ENCODE peak calls at places on chromosomes 2 and 18, in six cellular contexts. Y, C, Q, E, A and G are unnamed samples.

GRCh38 chr2:162750033-162750432 is 88.5 kb downstream of the KCNH7 start:
- DNase-seq in Y (no peak), C (no peak), Q (no peak), E (no peak), A (no peak), G (no peak)

GRCh38 chr18:59900222-59901128 is 679 bp downstream of the PMAIP1 start:
- DNase-seq in Y (peak), C (peak), Q (peak), E (peak), A (peak), G (peak)

GRCh38 chr2:226909131-226909530 is 73.3 kb downstream of the RHBDD1 start:
- DNase-seq in Y (peak), C (no peak), Q (no peak), E (no peak), A (no peak), G (no peak)

GRCh38 chr18:3594760-3595241 is 144.8 kb downstream of the TGIF1 start:
- DNase-seq in Y (no peak), C (peak), Q (no peak), E (no peak), A (peak), G (peak)

GRCh38 chr18:74929110-74929509 is 279.8 kb downstream of the PTGR3 start:
- DNase-seq in Y (no peak), C (no peak), Q (no peak), E (no peak), A (no peak), G (no peak)

GRCh38 chr18:6719914-6720692 is 9.4 kb upstream of the ARHGAP28 start:
- DNase-seq in Y (no peak), C (peak), Q (no peak), E (no peak), A (no peak), G (no peak)

GRCh38 chr2:84085562-84085961 is 373.5 kb downstream of the SUCLG1 start:
- DNase-seq in Y (no peak), C (no peak), Q (no peak), E (peak), A (no peak), G (no peak)

GRCh38 chr2:4973973-4974372 is 718.2 kb upstream of the SOX11 start:
- DNase-seq in Y (no peak), C (no peak), Q (no peak), E (no peak), A (no peak), G (no peak)

GRCh38 chr2:111160758-111161157 is 40.0 kb downstream of the BCL2L11 start:
- DNase-seq in Y (no peak), C (peak), Q (no peak), E (no peak), A (no peak), G (peak)

GRCh38 chr2:39311469-39311868 is 67.7 kb upstream of the CDKL4 start:
- DNase-seq in Y (no peak), C (no peak), Q (no peak), E (no peak), A (no peak), G (no peak)

GRCh38 chr2:205908491-205909193 is 177.3 kb downstream of the INO80D start:
- DNase-seq in Y (no peak), C (no peak), Q (no peak), E (no peak), A (no peak), G (peak)

GRCh38 chr2:61405813-61406212 is 65.1 kb downstream of the USP34 start:
- DNase-seq in Y (no peak), C (no peak), Q (no peak), E (no peak), A (no peak), G (no peak)

GRCh38 chr2:72915907-72916742 is 1.2 kb upstream of the EMX1 start:
- DNase-seq in Y (peak), C (no peak), Q (no peak), E (peak), A (peak), G (peak)

GRCh38 chr2:69221960-69222751 is 164.9 kb downstream of the GFPT1 start:
- DNase-seq in Y (no peak), C (peak), Q (peak), E (no peak), A (no peak), G (peak)

GRCh38 chr18:76441668-76442412 is 53.2 kb downstream of the ZNF516 start:
- DNase-seq in Y (no peak), C (no peak), Q (no peak), E (no peak), A (no peak), G (no peak)

GRCh38 chr2:240919786-240920782 is 13.9 kb downstream of the CROCC2 start:
- DNase-seq in Y (no peak), C (no peak), Q (no peak), E (no peak), A (no peak), G (no peak)

GRCh38 chr2:99067871-99068270 is 73.6 kb upstream of the C2orf15 start:
- DNase-seq in Y (no peak), C (no peak), Q (peak), E (no peak), A (no peak), G (no peak)

GRCh38 chr2:162994718-162995117 is 156.2 kb upstream of the KCNH7 start:
- DNase-seq in Y (no peak), C (no peak), Q (no peak), E (no peak), A (no peak), G (no peak)

GRCh38 chr2:238094438-238095022 is 5.6 kb upstream of the ESPNL start:
- DNase-seq in Y (no peak), C (no peak), Q (no peak), E (no peak), A (no peak), G (no peak)

GRCh38 chr2:63692002-63692606 is 103.3 kb downstream of the MDH1 start:
- DNase-seq in Y (peak), C (peak), Q (peak), E (peak), A (peak), G (peak)

GRCh38 chr18:49723648-49724180 is 89.6 kb downstream of the ACAA2 start:
- DNase-seq in Y (no peak), C (peak), Q (peak), E (no peak), A (peak), G (peak)

GRCh38 chr2:191351298-191351697 is 106.1 kb downstream of the MYO1B start:
- DNase-seq in Y (no peak), C (peak), Q (no peak), E (no peak), A (no peak), G (no peak)

GRCh38 chr18:36530676-36531405 is 233.3 kb downstream of the FHOD3 start:
- DNase-seq in Y (no peak), C (no peak), Q (no peak), E (no peak), A (no peak), G (no peak)

GRCh38 chr2:46064396-46064795 is 232.8 kb upstream of the EPAS1 start:
- DNase-seq in Y (no peak), C (peak), Q (no peak), E (no peak), A (no peak), G (no peak)

GRCh38 chr18:49022311-49023280 is 71.8 kb upstream of the SMAD7 start:
- DNase-seq in Y (no peak), C (no peak), Q (no peak), E (no peak), A (peak), G (no peak)

GRCh38 chr2:189880963-189881362 is 96.7 kb downstream of the PMS1 start:
- DNase-seq in Y (no peak), C (no peak), Q (no peak), E (no peak), A (no peak), G (no peak)

GRCh38 chr2:39696838-39697237 is 31.1 kb downstream of the TMEM178A start:
- DNase-seq in Y (no peak), C (peak), Q (peak), E (peak), A (no peak), G (peak)

GRCh38 chr2:20322527-20323300 is 27.9 kb downstream of the PUM2 start:
- DNase-seq in Y (no peak), C (no peak), Q (no peak), E (peak), A (no peak), G (no peak)

GRCh38 chr2:217951091-217951490 is 51.7 kb downstream of the TNS1 start:
- DNase-seq in Y (no peak), C (no peak), Q (no peak), E (no peak), A (no peak), G (no peak)

GRCh38 chr2:218839430-218839829 is 7.8 kb upstream of the PRKAG3 start:
- DNase-seq in Y (no peak), C (peak), Q (no peak), E (no peak), A (no peak), G (no peak)

GRCh38 chr2:155250800-155251199 is 552.3 kb downstream of the KCNJ3 start:
- DNase-seq in Y (peak), C (no peak), Q (peak), E (no peak), A (no peak), G (peak)

GRCh38 chr2:3321825-3322224 is 55.8 kb downstream of the EIPR1 start:
- DNase-seq in Y (no peak), C (no peak), Q (no peak), E (no peak), A (no peak), G (no peak)

GRCh38 chr18:61992285-61992684 is 99.5 kb upstream of the RNF152 start:
- DNase-seq in Y (no peak), C (peak), Q (peak), E (no peak), A (no peak), G (peak)